ENCODE peak calls at places on chromosomes 5 and 9, in eight cellular contexts. G is C1 segment of cervical spinal cord; E is NCI-H1417; D is stimulated activated CD8-positive, alpha-beta memory T cell treated with anti-CD3 and anti-CD28 coated beads, Interleukin-4, amount 100 ng/mL, for 48 hours; L is nephron progenitor cell; P is endothelial cell; N is activated CD4-positive, alpha-beta memory T cell treated with anti-CD3 and anti-CD28 coated beads, Interleukin-2, amount 10 ng/mL, durations not matched to agents 7 days and 5 days; M is HEK293T. W is an unnamed sample.

GRCh38 chr9:127187231-127187956 is 65.0 kb upstream of the ANGPTL2 start:
- DNase-seq in L (no peak), E (no peak), P (no peak), N (no peak), G (no peak), M (no peak), D (no peak), W (no peak)

GRCh38 chr9:134689320-134690181 is 47.9 kb downstream of the COL5A1 start:
- DNase-seq in G (no peak), E (no peak), N (peak), L (peak), D (peak), P (peak), M (peak), W (no peak)

GRCh38 chr9:30116673-30117217 is 2267.7 kb upstream of the ACO1 start:
- DNase-seq in E (no peak), G (no peak), N (no peak), M (no peak), D (no peak), P (no peak), L (no peak), W (no peak)

GRCh38 chr5:35331941-35332340 is 101.7 kb upstream of the PRLR start:
- DNase-seq in L (no peak), P (no peak), D (no peak), N (no peak), G (no peak), M (no peak), E (no peak), W (no peak)

GRCh38 chr5:118857700-118858099 is 130.6 kb downstream of the DTWD2 start:
- DNase-seq in P (no peak), G (no peak), M (no peak), D (no peak), E (no peak), L (no peak), N (no peak), W (no peak)

GRCh38 chr9:94734054-94734754 is 7.7 kb downstream of the AOPEP start:
- DNase-seq in N (no peak), G (no peak), P (no peak), M (peak), E (no peak), D (no peak), L (no peak), W (no peak)

GRCh38 chr5:32506809-32507208 is 62.3 kb upstream of the ZFR start:
- DNase-seq in D (no peak), E (no peak), G (peak), M (no peak), N (no peak), L (no peak), P (no peak), W (no peak)

GRCh38 chr5:56310711-56311204 is 77.6 kb upstream of the ANKRD55 start:
- DNase-seq in G (no peak), M (no peak), D (no peak), N (no peak), L (no peak), E (no peak), P (no peak), W (no peak)

GRCh38 chr9:119004618-119004990 is 364.6 kb downstream of the BRINP1 start:
- DNase-seq in E (no peak), G (no peak), N (no peak), P (no peak), M (no peak), L (no peak), D (no peak), W (no peak)

GRCh38 chr5:122330881-122331280 is 18.8 kb downstream of the SNCAIP start:
- DNase-seq in P (no peak), L (no peak), E (no peak), G (no peak), N (no peak), M (no peak), D (no peak), W (no peak)

GRCh38 chr5:139760066-139761056 is 35.2 kb upstream of the PSD2 start:
- DNase-seq in D (no peak), E (no peak), N (no peak), G (peak), M (no peak), P (no peak), L (no peak), W (no peak)

GRCh38 chr5:159588930-159589329 is 258.6 kb upstream of the IL12B start:
- DNase-seq in M (no peak), N (no peak), L (no peak), G (no peak), P (no peak), D (no peak), E (no peak), W (no peak)

GRCh38 chr5:36611520-36612274 is 5.3 kb downstream of the SLC1A3 start:
- DNase-seq in P (no peak), L (no peak), N (no peak), M (no peak), D (no peak), G (peak), E (no peak), W (no peak)

GRCh38 chr5:96780626-96781025 is 27.1 kb downstream of the ERAP1 start:
- DNase-seq in E (no peak), G (no peak), L (no peak), D (no peak), M (no peak), P (no peak), N (no peak), W (no peak)